ENCODE peak calls at places on chromosomes 1 and 21, in nine cellular contexts. Z is NK-92 treated with Interleukin-12 subunit alpha and Interleukin-12 subunit beta, amount 100 ng/mL, for 24 hours; Q is T47D; D is tibial artery; R is fibroblast of pulmonary artery; L is putamen; V is breast epithelium; N is effector CD4-positive, alpha-beta T cell; G is GM03348. I is an unnamed sample.

GRCh38 chr1:155320661-155321576 is at the start of gene RUSC1:
- DNase-seq in Z (no peak), Q (no peak), D (peak; percentile 82), R (peak; percentile 59), L (peak; percentile 82), V (peak; percentile 46), N (peak; percentile 53), G (peak; percentile 91), I (peak; percentile 90)

GRCh38 chr1:216223521-216223920 is 199.7 kb downstream of the USH2A start:
- DNase-seq in Z (no peak), Q (no peak), D (no peak), R (no peak), L (no peak), V (no peak), N (no peak), G (no peak), I (no peak)

GRCh38 chr21:38159355-38159754 is 97.4 kb upstream of the KCNJ15 start:
- DNase-seq in Z (peak; percentile 26), Q (peak; percentile 40), D (peak; percentile 70), R (peak; percentile 89), L (peak; percentile 3), V (peak; percentile 23), N (peak; percentile 26), G (peak; percentile 85), I (no peak)

GRCh38 chr1:81666586-81666985 is 134.1 kb upstream of the ADGRL2 start:
- DNase-seq in Z (no peak), Q (no peak), D (no peak), R (no peak), L (no peak), V (no peak), N (no peak), G (no peak), I (no peak)

GRCh38 chr1:174652496-174653280 is 204.9 kb downstream of the GPR52 start:
- DNase-seq in Z (no peak), Q (no peak), D (no peak), R (no peak), L (no peak), V (no peak), N (no peak), G (no peak), I (no peak)

GRCh38 chr1:241482761-241483250 is 36.7 kb downstream of the FH start:
- DNase-seq in Z (no peak), Q (no peak), D (no peak), R (peak; percentile 47), L (peak; percentile 52), V (no peak), N (no peak), G (peak; percentile 67), I (no peak)

GRCh38 chr1:59142663-59143487 is 154.0 kb upstream of the FGGY start:
- DNase-seq in Z (no peak), Q (peak; percentile 60), D (peak; percentile 30), R (peak; percentile 96), L (no peak), V (no peak), N (no peak), G (peak; percentile 88), I (no peak)

GRCh38 chr1:58412071-58412580 is 134.4 kb downstream of the OMA1 start:
- DNase-seq in Z (no peak), Q (no peak), D (no peak), R (peak; percentile 62), L (no peak), V (no peak), N (no peak), G (peak; percentile 49), I (no peak)

GRCh38 chr1:11462224-11462923 is 16.6 kb upstream of the DISP3 start:
- DNase-seq in Z (no peak), Q (no peak), D (no peak), R (no peak), L (no peak), V (no peak), N (no peak), G (no peak), I (no peak)

GRCh38 chr1:246281639-246282038 is 225.4 kb downstream of the SMYD3 start:
- DNase-seq in Z (no peak), Q (peak; percentile 27), D (no peak), R (no peak), L (no peak), V (no peak), N (no peak), G (no peak), I (no peak)

GRCh38 chr1:16905112-16905855 is 9.5 kb downstream of the RNU1-2 start:
- DNase-seq in Z (peak; percentile 64), Q (peak; percentile 91), D (no peak), R (peak; percentile 93), L (no peak), V (no peak), N (no peak), G (peak; percentile 41), I (peak; percentile 83)

GRCh38 chr1:203858055-203858454 is 3.3 kb upstream of the SNRPE start:
- DNase-seq in Z (no peak), Q (no peak), D (no peak), R (peak; percentile 70), L (no peak), V (no peak), N (no peak), G (peak; percentile 76), I (no peak)